ENCODE peak calls at places on chromosomes 2 and 18, in seven cellular contexts. One of them, this sample, is unnamed.

GRCh38 chr2:12842917-12843316 is 126.2 kb downstream of the TRIB2 start:
- DNase-seq in BJ: no peak
- DNase-seq in HFFc6: no peak
- DNase-seq in neural crest cell: no peak
- DNase-seq in MM.1S: no peak
- DNase-seq in upper lobe of right lung: no peak
- DNase-seq in thyroid gland: no peak
- DNase-seq in this sample: no peak

GRCh38 chr2:31877008-31877407 is 133.8 kb downstream of the MEMO1 start:
- DNase-seq in BJ: no peak
- DNase-seq in HFFc6: no peak
- DNase-seq in neural crest cell: no peak
- DNase-seq in MM.1S: no peak
- DNase-seq in upper lobe of right lung: no peak
- DNase-seq in thyroid gland: no peak
- DNase-seq in this sample: no peak

GRCh38 chr2:168703926-168704325 is 98.5 kb upstream of the NOSTRIN start:
- DNase-seq in BJ: no peak
- DNase-seq in HFFc6: no peak
- DNase-seq in neural crest cell: no peak
- DNase-seq in MM.1S: no peak
- DNase-seq in upper lobe of right lung: no peak
- DNase-seq in thyroid gland: no peak
- DNase-seq in this sample: no peak

GRCh38 chr18:10252952-10253680 is 201.3 kb upstream of the APCDD1 start:
- DNase-seq in BJ: no peak
- DNase-seq in HFFc6: no peak
- DNase-seq in neural crest cell: no peak
- DNase-seq in MM.1S: no peak
- DNase-seq in upper lobe of right lung: no peak
- DNase-seq in thyroid gland: no peak
- DNase-seq in this sample: no peak

GRCh38 chr2:176390276-176390675 is 121.0 kb downstream of the MTX2 start:
- DNase-seq in BJ: no peak
- DNase-seq in HFFc6: peak
- DNase-seq in neural crest cell: no peak
- DNase-seq in MM.1S: no peak
- DNase-seq in upper lobe of right lung: no peak
- DNase-seq in thyroid gland: no peak
- DNase-seq in this sample: no peak

GRCh38 chr2:161681043-161681442 is 56.8 kb downstream of the SLC4A10 start:
- DNase-seq in BJ: no peak
- DNase-seq in HFFc6: no peak
- DNase-seq in neural crest cell: no peak
- DNase-seq in MM.1S: no peak
- DNase-seq in upper lobe of right lung: no peak
- DNase-seq in thyroid gland: no peak
- DNase-seq in this sample: no peak

GRCh38 chr18:79186649-79187048 is 117.5 kb downstream of the ATP9B start:
- DNase-seq in BJ: no peak
- DNase-seq in HFFc6: no peak
- DNase-seq in neural crest cell: no peak
- DNase-seq in MM.1S: peak
- DNase-seq in upper lobe of right lung: no peak
- DNase-seq in thyroid gland: no peak
- DNase-seq in this sample: no peak

GRCh38 chr2:141027221-141027620 is 1103.6 kb downstream of the LRP1B start:
- DNase-seq in BJ: no peak
- DNase-seq in HFFc6: no peak
- DNase-seq in neural crest cell: no peak
- DNase-seq in MM.1S: no peak
- DNase-seq in upper lobe of right lung: no peak
- DNase-seq in thyroid gland: no peak
- DNase-seq in this sample: no peak

GRCh38 chr2:1746174-1747064 is 2.1 kb upstream of the PXDN start:
- DNase-seq in BJ: no peak
- DNase-seq in HFFc6: no peak
- DNase-seq in neural crest cell: no peak
- DNase-seq in MM.1S: no peak
- DNase-seq in upper lobe of right lung: peak
- DNase-seq in thyroid gland: no peak
- DNase-seq in this sample: no peak

GRCh38 chr2:56448403-56448998 is 264.7 kb downstream of the CCDC85A start:
- DNase-seq in BJ: peak
- DNase-seq in HFFc6: peak
- DNase-seq in neural crest cell: no peak
- DNase-seq in MM.1S: no peak
- DNase-seq in upper lobe of right lung: no peak
- DNase-seq in thyroid gland: no peak
- DNase-seq in this sample: no peak

GRCh38 chr2:204176306-204176705 is 239.7 kb downstream of the ICOS start:
- DNase-seq in BJ: no peak
- DNase-seq in HFFc6: no peak
- DNase-seq in neural crest cell: no peak
- DNase-seq in MM.1S: no peak
- DNase-seq in upper lobe of right lung: no peak
- DNase-seq in thyroid gland: no peak
- DNase-seq in this sample: no peak

GRCh38 chr2:189657867-189658266 is 3.4 kb upstream of the ASNSD1 start:
- DNase-seq in BJ: no peak
- DNase-seq in HFFc6: no peak
- DNase-seq in neural crest cell: no peak
- DNase-seq in MM.1S: peak
- DNase-seq in upper lobe of right lung: peak
- DNase-seq in thyroid gland: no peak
- DNase-seq in this sample: peak

GRCh38 chr18:11176416-11176815 is 27.0 kb upstream of the PIEZO2 start:
- DNase-seq in BJ: no peak
- DNase-seq in HFFc6: peak
- DNase-seq in neural crest cell: no peak
- DNase-seq in MM.1S: no peak
- DNase-seq in upper lobe of right lung: no peak
- DNase-seq in thyroid gland: no peak
- DNase-seq in this sample: no peak

GRCh38 chr2:26469092-26469710 is 8.7 kb downstream of the OTOF start:
- DNase-seq in BJ: no peak
- DNase-seq in HFFc6: peak
- DNase-seq in neural crest cell: peak
- DNase-seq in MM.1S: peak
- DNase-seq in upper lobe of right lung: no peak
- DNase-seq in thyroid gland: peak
- DNase-seq in this sample: peak

GRCh38 chr2:69154031-69154430 is 141.1 kb downstream of the ANTXR1 start:
- DNase-seq in BJ: no peak
- DNase-seq in HFFc6: no peak
- DNase-seq in neural crest cell: no peak
- DNase-seq in MM.1S: no peak
- DNase-seq in upper lobe of right lung: no peak
- DNase-seq in thyroid gland: no peak
- DNase-seq in this sample: no peak

GRCh38 chr2:1655461-1655860 is 88.9 kb downstream of the PXDN start:
- DNase-seq in BJ: no peak
- DNase-seq in HFFc6: no peak
- DNase-seq in neural crest cell: no peak
- DNase-seq in MM.1S: no peak
- DNase-seq in upper lobe of right lung: no peak
- DNase-seq in thyroid gland: no peak
- DNase-seq in this sample: no peak

GRCh38 chr18:55264108-55264507 is 304.8 kb upstream of the CCDC68 start:
- DNase-seq in BJ: no peak
- DNase-seq in HFFc6: no peak
- DNase-seq in neural crest cell: no peak
- DNase-seq in MM.1S: peak
- DNase-seq in upper lobe of right lung: no peak
- DNase-seq in thyroid gland: peak
- DNase-seq in this sample: no peak

GRCh38 chr2:26485099-26485498 is 7.2 kb upstream of the OTOF start:
- DNase-seq in BJ: no peak
- DNase-seq in HFFc6: no peak
- DNase-seq in neural crest cell: no peak
- DNase-seq in MM.1S: no peak
- DNase-seq in upper lobe of right lung: no peak
- DNase-seq in thyroid gland: no peak
- DNase-seq in this sample: no peak

GRCh38 chr2:205024822-205025518 is 479.7 kb downstream of the PARD3B start:
- DNase-seq in BJ: peak
- DNase-seq in HFFc6: peak
- DNase-seq in neural crest cell: no peak
- DNase-seq in MM.1S: no peak
- DNase-seq in upper lobe of right lung: no peak
- DNase-seq in thyroid gland: peak
- DNase-seq in this sample: no peak

GRCh38 chr2:182587831-182588230 is 128.2 kb upstream of the DNAJC10 start:
- DNase-seq in BJ: peak
- DNase-seq in HFFc6: peak
- DNase-seq in neural crest cell: no peak
- DNase-seq in MM.1S: no peak
- DNase-seq in upper lobe of right lung: no peak
- DNase-seq in thyroid gland: no peak
- DNase-seq in this sample: no peak

GRCh38 chr2:182585430-182585829 is 130.6 kb upstream of the DNAJC10 start:
- DNase-seq in BJ: no peak
- DNase-seq in HFFc6: no peak
- DNase-seq in neural crest cell: no peak
- DNase-seq in MM.1S: no peak
- DNase-seq in upper lobe of right lung: no peak
- DNase-seq in thyroid gland: no peak
- DNase-seq in this sample: no peak

GRCh38 chr2:182584462-182584861 is 131.6 kb upstream of the DNAJC10 start:
- DNase-seq in BJ: no peak
- DNase-seq in HFFc6: no peak
- DNase-seq in neural crest cell: no peak
- DNase-seq in MM.1S: no peak
- DNase-seq in upper lobe of right lung: no peak
- DNase-seq in thyroid gland: no peak
- DNase-seq in this sample: no peak

GRCh38 chr2:182589121-182589520 is 126.9 kb upstream of the DNAJC10 start:
- DNase-seq in BJ: no peak
- DNase-seq in HFFc6: no peak
- DNase-seq in neural crest cell: no peak
- DNase-seq in MM.1S: no peak
- DNase-seq in upper lobe of right lung: no peak
- DNase-seq in thyroid gland: no peak
- DNase-seq in this sample: no peak

DNA sequence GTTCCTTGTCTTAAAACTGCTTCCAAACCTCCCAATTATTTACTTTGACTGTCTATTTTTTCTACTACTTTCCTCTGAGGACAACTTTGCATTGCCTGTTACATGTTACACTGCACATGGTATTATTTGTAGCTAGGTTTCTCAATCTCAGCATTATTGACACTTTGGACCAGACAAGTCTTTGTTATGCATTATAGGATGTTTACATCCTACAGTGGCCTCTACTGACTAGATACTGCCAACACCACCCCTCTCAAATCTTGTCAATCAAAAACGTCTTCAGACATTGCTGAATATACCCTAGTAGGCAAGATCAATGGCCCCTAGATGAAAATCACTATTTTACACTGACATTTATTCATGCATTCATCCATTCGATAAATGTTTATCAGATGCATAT is 129.6 kb upstream of the DNAJC10 start:
- DNase-seq in BJ: no peak
- DNase-seq in HFFc6: no peak
- DNase-seq in neural crest cell: no peak
- DNase-seq in MM.1S: peak
- DNase-seq in upper lobe of right lung: no peak
- DNase-seq in thyroid gland: no peak
- DNase-seq in this sample: no peak
- TF ChIP-seq CTCF in BJ: no peak
- TF ChIP-seq CTCF in HFFc6: no peak
- TF ChIP-seq CTCF in neural crest cell: no peak
- TF ChIP-seq CTCF in MM.1S: peak
- TF ChIP-seq CTCF in upper lobe of right lung: no peak
- TF ChIP-seq CTCF in thyroid gland: no peak
- TF ChIP-seq CTCF in this sample: no peak

GRCh38 chr2:238515411-238515810 is 88.7 kb downstream of the ASB1 start:
- DNase-seq in BJ: peak
- DNase-seq in HFFc6: no peak
- DNase-seq in neural crest cell: no peak
- DNase-seq in MM.1S: no peak
- DNase-seq in upper lobe of right lung: no peak
- DNase-seq in thyroid gland: no peak
- DNase-seq in this sample: no peak

GRCh38 chr2:238510911-238511613 is 84.3 kb downstream of the ASB1 start:
- DNase-seq in BJ: no peak
- DNase-seq in HFFc6: no peak
- DNase-seq in neural crest cell: no peak
- DNase-seq in MM.1S: no peak
- DNase-seq in upper lobe of right lung: peak
- DNase-seq in thyroid gland: no peak
- DNase-seq in this sample: no peak

GRCh38 chr2:238512247-238512867 is 85.6 kb downstream of the ASB1 start:
- DNase-seq in BJ: no peak
- DNase-seq in HFFc6: no peak
- DNase-seq in neural crest cell: no peak
- DNase-seq in MM.1S: no peak
- DNase-seq in upper lobe of right lung: peak
- DNase-seq in thyroid gland: no peak
- DNase-seq in this sample: no peak

GRCh38 chr2:238511614-238511950 is 84.9 kb downstream of the ASB1 start:
- DNase-seq in BJ: no peak
- DNase-seq in HFFc6: no peak
- DNase-seq in neural crest cell: no peak
- DNase-seq in MM.1S: no peak
- DNase-seq in upper lobe of right lung: no peak
- DNase-seq in thyroid gland: no peak
- DNase-seq in this sample: no peak

DNA sequence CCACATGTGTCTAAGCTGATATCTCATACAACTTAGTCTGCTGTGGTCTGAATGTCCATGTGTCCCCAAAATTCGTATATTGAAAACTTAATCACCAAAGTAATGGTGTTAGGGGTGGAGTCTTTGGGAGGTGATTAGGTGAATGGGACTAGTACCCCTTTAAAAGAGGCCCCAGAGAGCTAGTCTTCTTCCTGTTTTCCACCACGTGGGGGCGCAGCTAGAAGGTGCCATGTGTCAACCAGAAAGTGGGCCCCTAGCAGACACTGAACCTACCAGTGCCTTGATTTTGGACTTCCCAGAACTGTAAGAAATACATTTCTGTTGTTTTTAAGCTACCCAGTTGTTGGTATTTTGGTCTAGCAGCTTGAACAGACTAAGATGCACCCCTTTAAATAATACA is 86.6 kb downstream of the ASB1 start:
- DNase-seq in BJ: no peak
- DNase-seq in HFFc6: peak
- DNase-seq in neural crest cell: peak
- DNase-seq in MM.1S: peak
- DNase-seq in upper lobe of right lung: peak
- DNase-seq in thyroid gland: peak
- DNase-seq in this sample: no peak
- TF ChIP-seq CTCF in BJ: peak
- TF ChIP-seq CTCF in HFFc6: peak
- TF ChIP-seq CTCF in neural crest cell: peak
- TF ChIP-seq CTCF in MM.1S: peak
- TF ChIP-seq CTCF in upper lobe of right lung: peak
- TF ChIP-seq CTCF in thyroid gland: no peak
- TF ChIP-seq CTCF in this sample: no peak

GRCh38 chr18:25832008-25832604 is 258.3 kb downstream of the SS18 start:
- DNase-seq in BJ: no peak
- DNase-seq in HFFc6: peak
- DNase-seq in neural crest cell: peak
- DNase-seq in MM.1S: peak
- DNase-seq in upper lobe of right lung: peak
- DNase-seq in thyroid gland: peak
- DNase-seq in this sample: no peak
- TF ChIP-seq CTCF in BJ: peak
- TF ChIP-seq CTCF in HFFc6: peak
- TF ChIP-seq CTCF in neural crest cell: peak
- TF ChIP-seq CTCF in MM.1S: peak
- TF ChIP-seq CTCF in upper lobe of right lung: peak
- TF ChIP-seq CTCF in thyroid gland: peak
- TF ChIP-seq CTCF in this sample: no peak

GRCh38 chr18:58313491-58314032 is 269.5 kb downstream of the NEDD4L start:
- DNase-seq in BJ: no peak
- DNase-seq in HFFc6: no peak
- DNase-seq in neural crest cell: no peak
- DNase-seq in MM.1S: no peak
- DNase-seq in upper lobe of right lung: no peak
- DNase-seq in thyroid gland: peak
- DNase-seq in this sample: no peak
- TF ChIP-seq CTCF in BJ: no peak
- TF ChIP-seq CTCF in HFFc6: no peak
- TF ChIP-seq CTCF in neural crest cell: no peak
- TF ChIP-seq CTCF in MM.1S: no peak
- TF ChIP-seq CTCF in upper lobe of right lung: no peak
- TF ChIP-seq CTCF in thyroid gland: no peak
- TF ChIP-seq CTCF in this sample: no peak

This sample was measured in CD8-positive, alpha-beta T cell.